ENCODE peak calls at places on chromosomes 13 and 19, in eight cellular contexts. N is mammary epithelial cell; A is stomach; L is ovary; Q is heart left ventricle; J is CD4-positive, alpha-beta T cell; U is fibroblast of pulmonary artery; Y is heart right ventricle. G is an unnamed sample.

GRCh38 chr19:54164369-54165068 is 5.0 kb upstream of the LENG1 start:
- DNase-seq in L (peak), A (peak), N (no peak), Q (peak), Y (peak), U (peak), J (peak), G (no peak)

GRCh38 chr19:36169084-36169760 is 17.0 kb upstream of the COX7A1 start:
- DNase-seq in J (no peak), Y (peak), N (no peak), Q (no peak), L (no peak), U (no peak), A (peak), G (no peak)

GRCh38 chr19:17338440-17339078 is 1.2 kb downstream of the GTPBP3 start:
- DNase-seq in L (peak), Q (peak), Y (no peak), A (no peak), N (no peak), J (no peak), U (no peak), G (no peak)

GRCh38 chr19:54469496-54469934 is 3.6 kb downstream of the CDC42EP5 start:
- DNase-seq in J (no peak), L (peak), N (no peak), A (peak), Q (peak), Y (peak), U (no peak), G (peak)

GRCh38 chr13:42215578-42216421 is 56.2 kb upstream of the AKAP11 start:
- DNase-seq in U (peak), J (peak), A (no peak), L (no peak), N (peak), Q (no peak), Y (no peak), G (no peak)

GRCh38 chr13:113532156-113532806 is 41.8 kb upstream of the DCUN1D2 start:
- DNase-seq in U (peak), L (peak), N (peak), A (no peak), Q (no peak), J (no peak), Y (no peak), G (peak)

GRCh38 chr19:374183-374885 is 29.7 kb upstream of the MIER2 start:
- DNase-seq in Q (peak), L (peak), A (no peak), J (no peak), U (no peak), N (peak), Y (no peak), G (peak)

GRCh38 chr13:75410207-75410606 is 71.8 kb downstream of the TBC1D4 start:
- DNase-seq in J (no peak), U (no peak), N (no peak), Y (peak), A (no peak), L (no peak), Q (no peak), G (no peak)

GRCh38 chr13:71056581-71056980 is 810.4 kb downstream of the DACH1 start:
- DNase-seq in Q (no peak), U (no peak), A (no peak), L (no peak), J (no peak), N (no peak), Y (no peak), G (no peak)

GRCh38 chr13:101053694-101054093 is 362.6 kb downstream of the NALCN start:
- DNase-seq in Q (no peak), U (no peak), A (no peak), J (no peak), L (no peak), N (no peak), Y (no peak), G (no peak)

GRCh38 chr19:41563847-41564514 is 12.0 kb upstream of the CEACAM21 start:
- DNase-seq in A (no peak), Y (no peak), J (peak), N (peak), L (no peak), U (no peak), Q (no peak), G (no peak)

GRCh38 chr13:86960876-86961275 is 710.3 kb upstream of the SLITRK5 start:
- DNase-seq in Q (no peak), L (no peak), A (no peak), J (no peak), N (peak), U (peak), Y (no peak), G (no peak)

GRCh38 chr19:57886046-57886445 is 2.8 kb downstream of the ZNF814 start:
- DNase-seq in J (no peak), N (no peak), A (no peak), L (no peak), Q (no peak), U (no peak), Y (no peak), G (no peak)

GRCh38 chr13:44189085-44189484 is 184.5 kb upstream of the SERP2 start:
- DNase-seq in A (no peak), U (no peak), N (no peak), Y (no peak), J (no peak), L (no peak), Q (no peak), G (no peak)

GRCh38 chr19:6373096-6373812 is 660 bp downstream of the ALKBH7 start:
- DNase-seq in Q (peak), N (peak), Y (peak), J (peak), A (peak), U (peak), L (peak), G (peak)

GRCh38 chr19:54178581-54179261 is 5.8 kb upstream of the TMC4 start:
- DNase-seq in U (no peak), J (peak), A (peak), L (no peak), N (no peak), Y (no peak), Q (no peak), G (no peak)

GRCh38 chr19:18765224-18765623 is 25.9 kb downstream of the COMP start:
- DNase-seq in L (no peak), U (no peak), Q (no peak), J (no peak), N (no peak), Y (no peak), A (no peak), G (no peak)

GRCh38 chr19:50998686-50999085 is 2.7 kb downstream of the KLK8 start:
- DNase-seq in J (no peak), L (no peak), Y (no peak), N (no peak), U (no peak), A (no peak), Q (no peak), G (no peak)

GRCh38 chr13:31485183-31485582 is 254.1 kb upstream of the RXFP2 start:
- DNase-seq in J (no peak), N (no peak), Q (no peak), A (no peak), Y (no peak), L (no peak), U (peak), G (no peak)

GRCh38 chr13:73335938-73336337 is 277.1 kb downstream of the KLF5 start:
- DNase-seq in U (peak), L (no peak), Q (no peak), J (no peak), N (no peak), Y (no peak), A (no peak), G (no peak)

GRCh38 chr13:107612376-107612775 is 603.0 kb downstream of the LIG4 start:
- DNase-seq in Q (no peak), U (no peak), L (no peak), N (no peak), A (no peak), Y (no peak), J (no peak), G (no peak)

GRCh38 chr19:51479531-51480331 is 1.4 kb downstream of the CEACAM18 start:
- DNase-seq in Q (no peak), J (no peak), N (no peak), A (no peak), U (no peak), Y (no peak), L (no peak), G (no peak)

GRCh38 chr19:40348961-40349507 is 539 bp downstream of the PLD3 start:
- DNase-seq in Y (peak), L (no peak), N (peak), J (no peak), Q (no peak), A (no peak), U (peak), G (no peak)

GRCh38 chr13:20534038-20534608 is 8.5 kb upstream of the CRYL1 start:
- DNase-seq in Y (no peak), U (no peak), J (no peak), Q (no peak), N (no peak), A (no peak), L (no peak), G (no peak)

GRCh38 chr19:1270168-1270853 is 1.2 kb downstream of the CIRBP start:
- DNase-seq in N (no peak), L (no peak), A (no peak), J (no peak), U (no peak), Y (no peak), Q (no peak), G (no peak)

GRCh38 chr13:97600438-97601080 is 166.6 kb downstream of the RAP2A start:
- DNase-seq in A (no peak), J (no peak), L (no peak), U (peak), N (peak), Q (no peak), Y (no peak), G (no peak)

GRCh38 chr13:63595811-63596210 is 2180.2 kb upstream of the PCDH20 start:
- DNase-seq in A (no peak), N (no peak), Y (no peak), U (no peak), L (no peak), Q (no peak), J (no peak), G (no peak)

GRCh38 chr13:29503041-29503837 is 92.2 kb downstream of the SLC7A1 start:
- DNase-seq in U (no peak), Y (no peak), A (no peak), J (no peak), Q (no peak), N (no peak), L (no peak), G (peak)

GRCh38 chr19:5567971-5568407 is 236 bp upstream of the TINCR start:
- DNase-seq in J (no peak), A (no peak), N (no peak), L (no peak), U (no peak), Y (no peak), Q (no peak), G (no peak)

GRCh38 chr13:93788456-93788855 is 561.8 kb downstream of the GPC6 start:
- DNase-seq in Q (no peak), L (no peak), A (no peak), J (no peak), U (no peak), N (no peak), Y (no peak), G (no peak)

GRCh38 chr13:32407854-32408253 is 20.1 kb downstream of the N4BP2L1 start:
- DNase-seq in U (no peak), N (no peak), A (no peak), Y (no peak), Q (no peak), J (no peak), L (no peak), G (no peak)

GRCh38 chr19:6086081-6086858 is 24.0 kb downstream of the RFX2 start:
- DNase-seq in Y (no peak), U (peak), A (no peak), Q (no peak), J (no peak), N (peak), L (no peak), G (no peak)

GRCh38 chr13:100381595-100382224 is 206.9 kb downstream of the GGACT start:
- DNase-seq in L (no peak), Y (no peak), A (no peak), N (no peak), J (no peak), Q (no peak), U (no peak), G (no peak)

GRCh38 chr19:4061683-4062575 is 4.8 kb downstream of the ZBTB7A start:
- DNase-seq in A (peak), N (peak), Y (no peak), L (no peak), Q (no peak), U (no peak), J (no peak), G (no peak)

GRCh38 chr19:16327911-16328823 is 3.5 kb downstream of the KLF2 start:
- DNase-seq in Y (peak), U (peak), N (no peak), Q (peak), J (peak), A (peak), L (peak), G (no peak)

GRCh38 chr19:57664269-57665127 is 4.2 kb upstream of the ZSCAN4 start:
- DNase-seq in Y (peak), J (no peak), Q (peak), L (peak), A (peak), N (peak), U (peak), G (no peak)

GRCh38 chr19:12606796-12607195 is 3.8 kb downstream of the ZNF490 start:
- DNase-seq in A (no peak), Y (no peak), J (no peak), L (no peak), N (peak), U (no peak), Q (no peak), G (no peak)

GRCh38 chr13:32430018-32430747 is 2.3 kb upstream of the N4BP2L1 start:
- DNase-seq in U (no peak), L (no peak), N (no peak), Y (no peak), J (no peak), A (no peak), Q (no peak), G (no peak)

GRCh38 chr13:110716235-110716505 is 2.7 kb downstream of the ING1 start:
- DNase-seq in Y (no peak), U (peak), J (no peak), L (no peak), A (peak), Q (peak), N (peak), G (no peak)

GRCh38 chr19:38046254-38047047 is 139.4 kb downstream of the SIPA1L3 start:
- DNase-seq in A (peak), Q (no peak), U (no peak), Y (no peak), N (no peak), L (no peak), J (no peak), G (no peak)

GRCh38 chr19:38045554-38046253 is 138.7 kb downstream of the SIPA1L3 start:
- DNase-seq in Q (no peak), J (no peak), L (no peak), N (no peak), A (no peak), Y (no peak), U (no peak), G (no peak)

GRCh38 chr19:38043649-38044144 is 136.7 kb downstream of the SIPA1L3 start:
- DNase-seq in J (no peak), Q (no peak), L (no peak), A (no peak), U (no peak), Y (no peak), N (no peak), G (no peak)

GRCh38 chr19:38042132-38042531 is 135.1 kb downstream of the SIPA1L3 start:
- DNase-seq in Y (no peak), L (no peak), Q (no peak), J (no peak), A (no peak), N (no peak), U (no peak), G (no peak)

GRCh38 chr19:38044267-38045111 is 137.5 kb downstream of the SIPA1L3 start:
- DNase-seq in A (no peak), U (peak), L (no peak), N (no peak), Q (no peak), Y (no peak), J (no peak), G (no peak)
- TF ChIP-seq CTCF in A (no peak), U (peak), L (no peak), N (no peak), Q (no peak), Y (no peak), J (no peak), G (peak)

DNA sequence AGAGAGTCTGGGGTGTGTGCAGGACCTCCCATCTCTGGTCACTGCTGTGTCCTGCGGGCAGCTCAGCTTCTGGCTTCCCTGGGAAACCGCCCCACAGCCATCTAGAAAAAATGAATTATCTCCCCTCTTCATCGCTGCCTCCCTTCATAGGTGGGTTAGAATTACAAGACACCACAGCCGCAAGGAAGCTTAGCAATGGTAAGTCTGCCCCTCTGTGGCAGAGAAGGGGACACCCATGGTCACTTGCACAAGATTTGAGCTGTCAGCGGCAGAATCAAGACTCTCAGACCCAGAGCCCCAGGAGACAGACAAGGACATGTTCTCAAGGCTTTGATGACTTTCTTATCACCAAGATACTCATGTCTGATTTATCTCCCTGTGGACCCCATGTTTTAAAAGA is 110.8 kb upstream of the PABPC3 start:
- DNase-seq in A (no peak), L (no peak), Y (no peak), N (no peak), Q (no peak), U (no peak), J (no peak), G (no peak)
- TF ChIP-seq CTCF in A (no peak), L (no peak), Y (no peak), N (no peak), Q (no peak), U (no peak), J (no peak), G (peak)

GRCh38 chr13:49053215-49053614 is 77.5 kb downstream of the FNDC3A start:
- DNase-seq in U (no peak), Y (no peak), A (no peak), L (no peak), Q (no peak), N (peak), J (no peak), G (no peak)

GRCh38 chr13:49057176-49057575 is 81.5 kb downstream of the FNDC3A start:
- DNase-seq in Q (no peak), N (no peak), A (no peak), L (no peak), Y (no peak), U (no peak), J (no peak), G (no peak)

GRCh38 chr13:49052801-49053200 is 77.1 kb downstream of the FNDC3A start:
- DNase-seq in J (no peak), N (peak), A (no peak), Y (no peak), L (no peak), U (no peak), Q (no peak), G (no peak)

GRCh38 chr13:49055021-49055420 is 79.3 kb downstream of the FNDC3A start:
- DNase-seq in Y (no peak), U (no peak), N (no peak), J (no peak), A (no peak), L (no peak), Q (no peak), G (no peak)

GRCh38 chr13:49053899-49054298 is 78.2 kb downstream of the FNDC3A start:
- DNase-seq in L (no peak), Y (no peak), Q (no peak), U (no peak), A (no peak), N (no peak), J (no peak), G (no peak)
- TF ChIP-seq CTCF in L (no peak), Y (no peak), Q (no peak), U (no peak), A (no peak), N (no peak), J (no peak), G (no peak)

DNA sequence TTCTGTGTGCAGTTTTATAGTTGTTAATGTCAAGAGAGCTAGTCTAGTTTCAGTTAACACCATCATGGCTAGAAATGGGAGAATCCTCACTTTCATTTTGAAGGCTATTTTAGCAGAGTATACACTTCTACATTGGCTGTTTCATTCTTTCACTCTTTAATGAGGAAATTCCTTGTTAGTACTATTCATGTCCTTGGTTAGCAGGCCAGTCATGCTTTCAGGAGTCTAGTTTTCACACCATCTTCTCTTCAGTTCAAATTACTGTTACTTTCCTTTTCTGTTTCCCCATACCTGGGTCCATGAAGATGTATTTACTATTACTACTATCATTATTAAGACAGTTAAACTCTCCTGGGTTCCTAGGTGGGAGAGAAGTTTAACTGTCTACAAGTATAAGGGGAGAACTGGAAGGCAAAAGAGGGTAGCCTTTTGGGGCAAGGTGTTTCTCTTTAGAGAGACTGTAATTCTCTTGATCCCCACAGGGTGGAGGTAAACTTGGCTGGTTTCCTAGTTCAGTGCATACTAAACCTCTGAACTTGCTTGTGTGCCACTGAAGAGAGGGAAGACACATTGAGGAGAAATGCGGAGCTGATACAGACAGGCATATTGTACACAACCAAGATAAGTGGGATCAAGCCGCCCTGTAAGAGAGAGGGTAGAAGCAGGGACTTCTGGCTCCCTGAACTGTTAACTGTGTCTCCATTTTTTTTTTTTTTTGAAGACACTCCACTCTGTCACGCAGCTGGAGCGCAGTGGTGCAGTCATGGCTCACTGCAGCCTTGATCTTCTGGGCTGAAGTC is 41.3 kb upstream of the IGFL4 start:
- DNase-seq in Q (no peak), J (no peak), Y (no peak), N (peak), L (no peak), U (peak), A (no peak), G (no peak)
- TF ChIP-seq CTCF in Q (peak), J (peak), Y (peak), N (peak), L (no peak), U (peak), A (no peak), G (peak)